ENCODE peak calls at places on chromosome 4, in ten cellular contexts. One of them, this sample, is unnamed.

GRCh38 chr4:129254526-129254925 is 158.6 kb downstream of the C4orf33 start:
- DNase-seq in lower leg skin: no peak
- DNase-seq in CD8-positive, alpha-beta T cell: no peak
- DNase-seq in foreskin fibroblast: no peak
- DNase-seq in aorta: no peak
- DNase-seq in pancreas: no peak
- DNase-seq in heart right ventricle: no peak
- DNase-seq in MM.1S: no peak
- DNase-seq in Peyer's patch: no peak
- DNase-seq in uterus: no peak
- DNase-seq in this sample: no peak

GRCh38 chr4:130073145-130073790 is 977.3 kb downstream of the C4orf33 start:
- DNase-seq in lower leg skin: no peak
- DNase-seq in CD8-positive, alpha-beta T cell: no peak
- DNase-seq in foreskin fibroblast: no peak
- DNase-seq in aorta: no peak
- DNase-seq in pancreas: no peak
- DNase-seq in heart right ventricle: no peak
- DNase-seq in MM.1S: no peak
- DNase-seq in Peyer's patch: no peak
- DNase-seq in uterus: no peak
- DNase-seq in this sample: no peak

GRCh38 chr4:78742300-78742699 is 33.9 kb upstream of the BMP2K start:
- DNase-seq in lower leg skin: no peak
- DNase-seq in CD8-positive, alpha-beta T cell: no peak
- DNase-seq in foreskin fibroblast: no peak
- DNase-seq in aorta: no peak
- DNase-seq in pancreas: no peak
- DNase-seq in heart right ventricle: no peak
- DNase-seq in MM.1S: no peak
- DNase-seq in Peyer's patch: no peak
- DNase-seq in uterus: no peak
- DNase-seq in this sample: no peak

GRCh38 chr4:27934881-27935280 is 1074.2 kb downstream of the STIM2 start:
- DNase-seq in lower leg skin: no peak
- DNase-seq in CD8-positive, alpha-beta T cell: no peak
- DNase-seq in foreskin fibroblast: no peak
- DNase-seq in aorta: no peak
- DNase-seq in pancreas: no peak
- DNase-seq in heart right ventricle: no peak
- DNase-seq in MM.1S: no peak
- DNase-seq in Peyer's patch: no peak
- DNase-seq in uterus: no peak
- DNase-seq in this sample: no peak

GRCh38 chr4:81040175-81040659 is 9.7 kb downstream of the BMP3 start:
- DNase-seq in lower leg skin: no peak
- DNase-seq in CD8-positive, alpha-beta T cell: no peak
- DNase-seq in foreskin fibroblast: peak; percentile 21
- DNase-seq in aorta: no peak
- DNase-seq in pancreas: no peak
- DNase-seq in heart right ventricle: no peak
- DNase-seq in MM.1S: peak; percentile 45
- DNase-seq in Peyer's patch: no peak
- DNase-seq in uterus: no peak
- DNase-seq in this sample: no peak

GRCh38 chr4:150176559-150176958 is 98.3 kb downstream of the DCLK2 start:
- DNase-seq in lower leg skin: no peak
- DNase-seq in CD8-positive, alpha-beta T cell: no peak
- DNase-seq in foreskin fibroblast: peak; percentile 48
- DNase-seq in aorta: no peak
- DNase-seq in pancreas: no peak
- DNase-seq in heart right ventricle: no peak
- DNase-seq in MM.1S: no peak
- DNase-seq in Peyer's patch: no peak
- DNase-seq in uterus: no peak
- DNase-seq in this sample: no peak

GRCh38 chr4:168491563-168491962 is 5.3 kb upstream of the PALLD start:
- DNase-seq in lower leg skin: no peak
- DNase-seq in CD8-positive, alpha-beta T cell: no peak
- DNase-seq in foreskin fibroblast: no peak
- DNase-seq in aorta: no peak
- DNase-seq in pancreas: no peak
- DNase-seq in heart right ventricle: no peak
- DNase-seq in MM.1S: no peak
- DNase-seq in Peyer's patch: no peak
- DNase-seq in uterus: no peak
- DNase-seq in this sample: no peak

GRCh38 chr4:22695917-22696316 is 3.2 kb downstream of the GBA3 start:
- DNase-seq in lower leg skin: no peak
- DNase-seq in CD8-positive, alpha-beta T cell: no peak
- DNase-seq in foreskin fibroblast: no peak
- DNase-seq in aorta: no peak
- DNase-seq in pancreas: no peak
- DNase-seq in heart right ventricle: no peak
- DNase-seq in MM.1S: no peak
- DNase-seq in Peyer's patch: no peak
- DNase-seq in uterus: no peak
- DNase-seq in this sample: no peak

GRCh38 chr4:59608466-59608865 is 1591.7 kb upstream of the ADGRL3 start:
- DNase-seq in lower leg skin: no peak
- DNase-seq in CD8-positive, alpha-beta T cell: no peak
- DNase-seq in foreskin fibroblast: peak; percentile 20
- DNase-seq in aorta: no peak
- DNase-seq in pancreas: no peak
- DNase-seq in heart right ventricle: no peak
- DNase-seq in MM.1S: no peak
- DNase-seq in Peyer's patch: no peak
- DNase-seq in uterus: no peak
- DNase-seq in this sample: no peak

GRCh38 chr4:89836031-89836777 is 757 bp downstream of the SNCA start:
- DNase-seq in lower leg skin: no peak
- DNase-seq in CD8-positive, alpha-beta T cell: no peak
- DNase-seq in foreskin fibroblast: no peak
- DNase-seq in aorta: no peak
- DNase-seq in pancreas: peak; percentile 52
- DNase-seq in heart right ventricle: no peak
- DNase-seq in MM.1S: no peak
- DNase-seq in Peyer's patch: no peak
- DNase-seq in uterus: peak; percentile 29
- DNase-seq in this sample: no peak

GRCh38 chr4:62548108-62548524 is 1348.0 kb downstream of the ADGRL3 start:
- DNase-seq in lower leg skin: no peak
- DNase-seq in CD8-positive, alpha-beta T cell: no peak
- DNase-seq in foreskin fibroblast: no peak
- DNase-seq in aorta: peak; percentile 69
- DNase-seq in pancreas: no peak
- DNase-seq in heart right ventricle: peak; percentile 59
- DNase-seq in MM.1S: no peak
- DNase-seq in Peyer's patch: no peak
- DNase-seq in uterus: no peak
- DNase-seq in this sample: no peak

DNA sequence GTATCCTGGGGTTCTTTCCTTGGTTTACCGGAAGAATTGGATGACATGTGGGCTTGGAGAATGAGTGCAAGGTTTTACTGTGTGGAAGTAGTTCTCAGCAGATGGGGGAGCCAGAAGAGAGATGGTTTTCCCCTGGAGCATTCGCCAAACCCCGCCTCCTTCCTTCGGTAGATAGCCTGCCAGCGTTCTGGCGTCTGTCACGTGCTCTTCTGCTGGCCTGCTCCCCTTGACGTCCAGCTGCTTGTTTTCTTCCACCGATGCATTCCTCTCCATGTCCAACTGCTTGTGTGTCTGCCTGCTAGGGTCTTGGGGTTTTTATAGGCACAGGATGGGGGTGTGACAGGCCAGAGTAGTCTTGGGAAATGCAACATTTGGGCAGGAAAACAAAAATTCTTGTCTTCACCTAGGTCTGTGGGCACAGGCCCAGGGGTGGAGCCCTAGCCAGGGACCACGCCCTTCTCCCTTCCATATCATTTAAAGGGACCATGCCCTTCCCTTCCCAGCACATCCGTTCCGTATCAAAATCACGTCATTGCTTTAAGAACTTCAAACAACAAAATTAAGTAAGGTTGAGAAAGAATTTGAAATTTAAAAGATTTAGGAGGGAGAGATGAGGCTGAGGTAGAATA is 538.7 kb upstream of the SMIM31 start:
- DNase-seq in lower leg skin: no peak
- DNase-seq in CD8-positive, alpha-beta T cell: no peak
- DNase-seq in foreskin fibroblast: no peak
- DNase-seq in aorta: no peak
- DNase-seq in pancreas: no peak
- DNase-seq in heart right ventricle: no peak
- DNase-seq in MM.1S: no peak
- DNase-seq in Peyer's patch: no peak
- DNase-seq in uterus: no peak
- DNase-seq in this sample: no peak
- H3K4me3 ChIP-seq in lower leg skin: no peak overlapping the region
- H3K4me3 ChIP-seq in CD8-positive, alpha-beta T cell: no peak overlapping the region
- H3K4me3 ChIP-seq in foreskin fibroblast: no peak overlapping the region
- H3K4me3 ChIP-seq in aorta: no peak overlapping the region
- H3K4me3 ChIP-seq in pancreas: no peak overlapping the region
- H3K4me3 ChIP-seq in heart right ventricle: no peak overlapping the region
- H3K4me3 ChIP-seq in MM.1S: no peak overlapping the region
- H3K4me3 ChIP-seq in Peyer's patch: no peak overlapping the region
- H3K4me3 ChIP-seq in uterus: no peak overlapping the region
- H3K4me3 ChIP-seq in this sample: no peak overlapping the region

GRCh38 chr4:119026662-119027444 is 108.8 kb upstream of the MYOZ2 start:
- DNase-seq in lower leg skin: no peak
- DNase-seq in CD8-positive, alpha-beta T cell: no peak
- DNase-seq in foreskin fibroblast: no peak
- DNase-seq in aorta: peak; percentile 44
- DNase-seq in pancreas: no peak
- DNase-seq in heart right ventricle: no peak
- DNase-seq in MM.1S: no peak
- DNase-seq in Peyer's patch: no peak
- DNase-seq in uterus: peak; percentile 52
- DNase-seq in this sample: no peak
- H3K4me3 ChIP-seq in lower leg skin: peak overlapping the region; percentile 8
- H3K4me3 ChIP-seq in CD8-positive, alpha-beta T cell: no peak overlapping the region
- H3K4me3 ChIP-seq in foreskin fibroblast: peak overlapping the region; percentile 42
- H3K4me3 ChIP-seq in aorta: no peak overlapping the region
- H3K4me3 ChIP-seq in pancreas: no peak overlapping the region
- H3K4me3 ChIP-seq in heart right ventricle: peak overlapping the region; percentile 23
- H3K4me3 ChIP-seq in MM.1S: no peak overlapping the region
- H3K4me3 ChIP-seq in Peyer's patch: no peak overlapping the region
- H3K4me3 ChIP-seq in uterus: peak overlapping the region; percentile 39
- H3K4me3 ChIP-seq in this sample: no peak overlapping the region

GRCh38 chr4:174213734-174214101 is 69.7 kb downstream of the FBXO8 start:
- DNase-seq in lower leg skin: no peak
- DNase-seq in CD8-positive, alpha-beta T cell: no peak
- DNase-seq in foreskin fibroblast: no peak
- DNase-seq in aorta: no peak
- DNase-seq in pancreas: no peak
- DNase-seq in heart right ventricle: no peak
- DNase-seq in MM.1S: no peak
- DNase-seq in Peyer's patch: no peak
- DNase-seq in uterus: no peak
- DNase-seq in this sample: no peak

GRCh38 chr4:174210952-174211490 is 72.4 kb downstream of the FBXO8 start:
- DNase-seq in lower leg skin: no peak
- DNase-seq in CD8-positive, alpha-beta T cell: no peak
- DNase-seq in foreskin fibroblast: no peak
- DNase-seq in aorta: no peak
- DNase-seq in pancreas: no peak
- DNase-seq in heart right ventricle: no peak
- DNase-seq in MM.1S: no peak
- DNase-seq in Peyer's patch: no peak
- DNase-seq in uterus: no peak
- DNase-seq in this sample: no peak

GRCh38 chr4:174212061-174212460 is 71.4 kb downstream of the FBXO8 start:
- DNase-seq in lower leg skin: no peak
- DNase-seq in CD8-positive, alpha-beta T cell: no peak
- DNase-seq in foreskin fibroblast: no peak
- DNase-seq in aorta: no peak
- DNase-seq in pancreas: no peak
- DNase-seq in heart right ventricle: no peak
- DNase-seq in MM.1S: no peak
- DNase-seq in Peyer's patch: no peak
- DNase-seq in uterus: no peak
- DNase-seq in this sample: no peak

GRCh38 chr4:174210354-174210753 is 73.1 kb downstream of the FBXO8 start:
- DNase-seq in lower leg skin: no peak
- DNase-seq in CD8-positive, alpha-beta T cell: no peak
- DNase-seq in foreskin fibroblast: no peak
- DNase-seq in aorta: no peak
- DNase-seq in pancreas: no peak
- DNase-seq in heart right ventricle: no peak
- DNase-seq in MM.1S: no peak
- DNase-seq in Peyer's patch: no peak
- DNase-seq in uterus: no peak
- DNase-seq in this sample: no peak

DNA sequence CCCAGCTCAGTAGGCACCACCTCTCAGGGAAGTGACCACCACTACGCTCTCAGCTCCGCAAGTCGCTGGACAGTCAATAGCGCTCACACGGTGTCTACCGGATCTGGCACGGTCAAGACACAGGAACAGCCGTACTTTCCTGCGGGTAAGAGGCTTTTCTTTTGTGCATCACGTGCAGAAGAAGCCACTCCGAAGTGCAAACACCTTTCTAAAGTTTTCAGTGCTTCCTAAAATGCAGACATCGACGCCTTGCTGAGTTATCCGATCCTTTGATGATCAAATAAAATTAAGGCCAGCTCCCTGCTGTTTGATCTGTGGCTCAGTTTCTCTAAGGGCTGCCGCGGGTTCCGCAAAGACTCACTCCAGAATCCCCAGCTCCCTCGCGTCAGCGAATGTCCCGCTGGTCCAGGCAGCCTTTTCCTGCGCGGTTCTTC is 71.8 kb downstream of the FBXO8 start:
- DNase-seq in lower leg skin: no peak
- DNase-seq in CD8-positive, alpha-beta T cell: no peak
- DNase-seq in foreskin fibroblast: no peak
- DNase-seq in aorta: no peak
- DNase-seq in pancreas: no peak
- DNase-seq in heart right ventricle: no peak
- DNase-seq in MM.1S: no peak
- DNase-seq in Peyer's patch: no peak
- DNase-seq in uterus: no peak
- DNase-seq in this sample: no peak
- H3K4me3 ChIP-seq in lower leg skin: no peak overlapping the region
- H3K4me3 ChIP-seq in CD8-positive, alpha-beta T cell: no peak overlapping the region
- H3K4me3 ChIP-seq in foreskin fibroblast: no peak overlapping the region
- H3K4me3 ChIP-seq in aorta: no peak overlapping the region
- H3K4me3 ChIP-seq in pancreas: no peak overlapping the region
- H3K4me3 ChIP-seq in heart right ventricle: no peak overlapping the region
- H3K4me3 ChIP-seq in MM.1S: no peak overlapping the region
- H3K4me3 ChIP-seq in Peyer's patch: no peak overlapping the region
- H3K4me3 ChIP-seq in uterus: no peak overlapping the region
- H3K4me3 ChIP-seq in this sample: no peak overlapping the region

DNA sequence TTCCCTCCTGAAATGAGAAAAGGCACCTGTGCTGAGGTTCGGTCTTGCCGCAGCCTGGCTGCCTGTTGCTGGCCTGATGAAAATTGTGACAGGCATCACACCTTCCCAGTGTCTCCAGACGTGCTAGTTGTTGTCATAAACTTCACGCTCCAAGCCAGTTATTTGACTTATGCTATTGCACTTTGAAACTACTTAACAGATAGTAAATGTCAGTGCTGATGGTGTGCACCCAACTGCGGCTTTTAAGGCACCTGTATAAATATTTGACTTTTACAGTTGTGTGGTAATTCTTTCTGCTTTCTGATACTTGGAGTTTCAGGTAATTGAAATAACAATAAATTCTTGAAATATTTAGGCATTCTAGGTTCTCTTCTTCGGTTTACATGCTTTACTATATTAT is 1.8 kb downstream of the WWC2 start:
- DNase-seq in lower leg skin: no peak
- DNase-seq in CD8-positive, alpha-beta T cell: no peak
- DNase-seq in foreskin fibroblast: no peak
- DNase-seq in aorta: no peak
- DNase-seq in pancreas: no peak
- DNase-seq in heart right ventricle: no peak
- DNase-seq in MM.1S: no peak
- DNase-seq in Peyer's patch: no peak
- DNase-seq in uterus: no peak
- DNase-seq in this sample: no peak
- H3K4me3 ChIP-seq in lower leg skin: no peak overlapping the region
- H3K4me3 ChIP-seq in CD8-positive, alpha-beta T cell: no peak overlapping the region
- H3K4me3 ChIP-seq in foreskin fibroblast: peak overlapping the region; percentile 61
- H3K4me3 ChIP-seq in aorta: no peak overlapping the region
- H3K4me3 ChIP-seq in pancreas: peak overlapping the region; percentile 73
- H3K4me3 ChIP-seq in heart right ventricle: peak overlapping the region; percentile 83
- H3K4me3 ChIP-seq in MM.1S: no peak overlapping the region
- H3K4me3 ChIP-seq in Peyer's patch: no peak overlapping the region
- H3K4me3 ChIP-seq in uterus: peak overlapping the region; percentile 90
- H3K4me3 ChIP-seq in this sample: no peak overlapping the region